ENCODE peak calls at places on chromosomes 2 and 18, in five cellular contexts. G, Q, B, E and K are unnamed samples.

GRCh38 chr2:148130571-148130970 is 109.7 kb downstream of the MBD5 start:
- DNase-seq in Q (no peak), G (peak), E (no peak), B (peak), K (no peak)

GRCh38 chr18:6917082-6917481 is 187.6 kb downstream of the ARHGAP28 start:
- DNase-seq in E (no peak), B (no peak), G (no peak), Q (no peak), K (no peak)

GRCh38 chr18:35511428-35511827 is 13.7 kb upstream of the INO80C start:
- DNase-seq in G (no peak), B (no peak), E (no peak), Q (no peak), K (peak)

GRCh38 chr2:120231974-120232635 is 8.9 kb upstream of the TMEM185B start:
- DNase-seq in G (no peak), E (peak), Q (peak), B (no peak), K (peak)

GRCh38 chr2:112666764-112667122 is 21.0 kb downstream of the SLC20A1 start:
- DNase-seq in G (no peak), Q (no peak), E (no peak), B (no peak), K (no peak)

GRCh38 chr2:98084869-98085238 is 2.1 kb upstream of the VWA3B start:
- DNase-seq in Q (no peak), E (peak), G (no peak), B (no peak), K (no peak)

GRCh38 chr2:202950592-202950991 is 38.5 kb downstream of the CARF start:
- DNase-seq in B (no peak), E (no peak), Q (peak), G (no peak), K (no peak)

GRCh38 chr2:218357194-218358177 is 829 bp downstream of the CATIP start:
- DNase-seq in B (no peak), E (no peak), Q (no peak), G (no peak), K (no peak)

GRCh38 chr2:236242057-236242495 is 22.1 kb downstream of the ASB18 start:
- DNase-seq in B (no peak), G (no peak), Q (no peak), E (no peak), K (no peak)

DNA sequence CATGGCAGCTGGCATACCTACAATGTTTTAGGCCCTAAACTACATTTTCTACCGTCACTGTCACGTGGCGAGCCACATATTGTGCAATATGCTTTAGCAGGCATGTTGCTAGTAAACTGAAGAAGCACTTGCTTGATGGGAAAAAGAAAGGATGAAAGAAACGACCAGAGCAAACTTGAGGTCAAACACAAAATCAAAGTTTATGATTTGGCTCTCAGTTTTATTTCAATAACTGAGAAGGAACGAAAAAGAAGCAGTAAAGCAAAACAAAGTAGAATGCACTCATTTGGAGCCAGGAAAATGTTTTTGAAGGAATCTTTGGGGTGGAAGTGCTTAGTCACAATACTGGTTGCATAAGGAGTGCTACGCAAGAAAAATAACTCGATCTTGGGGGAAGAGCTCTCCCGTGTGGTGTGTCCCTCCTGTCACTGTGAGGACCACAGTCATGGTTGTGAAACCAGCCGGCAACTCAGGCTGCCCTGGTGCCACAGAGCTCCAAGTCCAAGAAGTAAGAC is 349.8 kb downstream of the RBM43 start:
- DNase-seq in Q (no peak), B (peak), G (peak), E (peak), K (no peak)
- TF ChIP-seq CTCF in Q (no peak), B (peak), G (no peak), E (no peak), K (no peak)

DNA sequence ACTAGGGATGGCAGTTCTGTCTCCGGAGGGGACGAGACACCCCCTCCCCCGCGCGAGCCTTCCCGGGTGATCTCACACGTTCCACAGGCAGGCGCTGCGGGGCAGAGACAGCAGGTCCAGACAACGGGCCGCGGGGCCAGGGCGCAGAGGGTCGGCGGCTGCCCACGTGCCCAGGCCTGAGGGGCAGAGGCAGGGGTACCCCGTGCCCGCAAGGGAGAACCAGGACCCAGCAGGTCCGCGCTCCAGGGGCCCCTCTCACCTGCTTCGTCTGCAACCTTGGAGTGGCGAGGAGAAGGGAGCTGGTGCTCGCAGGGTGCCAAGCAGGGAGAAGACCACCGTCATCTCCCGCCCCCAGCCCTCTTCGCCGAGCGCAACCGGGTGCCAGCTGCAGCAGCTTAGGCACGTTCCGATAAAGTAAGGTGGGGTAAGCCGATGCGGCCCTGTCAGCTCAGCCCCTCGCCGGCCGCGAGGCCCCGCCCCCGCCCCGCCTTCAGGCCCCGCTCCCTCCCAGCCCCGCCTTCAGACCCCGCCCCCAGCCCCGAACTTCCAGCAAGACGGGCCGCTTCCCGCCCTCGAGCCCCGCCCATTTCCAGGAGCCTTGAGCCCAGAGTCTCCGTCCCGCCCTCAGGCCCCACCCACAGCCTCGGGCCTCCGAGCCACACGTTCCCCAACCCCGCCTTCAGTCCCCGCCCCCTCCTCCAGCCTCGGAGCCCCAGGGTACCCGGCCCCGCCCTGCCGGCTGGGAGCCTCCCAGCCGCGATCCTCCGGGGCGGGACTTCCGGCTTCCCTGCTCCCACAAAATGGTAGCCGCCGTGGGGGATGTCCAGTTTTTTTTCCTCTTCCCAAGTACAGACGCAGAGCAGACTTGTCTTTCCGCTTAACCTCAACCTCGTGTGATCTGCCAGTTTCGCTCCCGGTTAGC is at the start of gene GPR155:
- DNase-seq in B (peak), Q (peak), G (peak), E (peak), K (peak)
- TF ChIP-seq CTCF in B (no peak), Q (no peak), G (no peak), E (peak), K (no peak)

GRCh38 chr2:184611221-184612085 is 13.1 kb downstream of the ZNF804A start:
- DNase-seq in Q (peak), E (no peak), G (peak), B (peak), K (no peak)
- TF ChIP-seq CTCF in Q (peak), E (peak), G (peak), B (peak), K (no peak)

GRCh38 chr2:25955869-25956535 is 26.3 kb downstream of the KIF3C start:
- DNase-seq in G (no peak), Q (no peak), E (no peak), B (no peak), K (no peak)
- TF ChIP-seq CTCF in G (no peak), Q (peak), E (no peak), B (peak), K (no peak)

DNA sequence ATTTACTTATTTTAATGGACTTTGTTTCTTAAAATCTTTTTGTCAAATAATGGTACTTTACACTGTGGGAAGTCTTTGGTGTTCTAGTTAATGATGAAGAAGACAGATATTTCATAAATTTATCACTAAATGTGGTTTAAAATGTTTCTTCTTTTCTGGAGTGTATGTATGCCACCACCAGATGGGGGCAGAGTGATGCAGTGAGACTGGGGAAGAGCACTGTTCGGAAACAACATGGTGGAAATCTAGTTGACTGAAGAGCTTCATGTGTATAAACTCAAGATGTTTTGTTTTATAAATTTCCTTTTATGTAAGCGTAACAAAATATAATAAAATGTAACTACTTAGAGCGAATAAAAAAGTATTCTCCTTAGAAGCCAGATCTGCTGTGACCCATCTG is 195.1 kb downstream of the KCNE4 start:
- DNase-seq in B (peak), Q (peak), E (no peak), G (peak), K (no peak)
- TF ChIP-seq CTCF in B (peak), Q (peak), E (no peak), G (peak), K (no peak)

GRCh38 chr2:208466920-208467298 is 60.3 kb downstream of the PTH2R start:
- DNase-seq in B (no peak), G (no peak), E (no peak), Q (no peak), K (no peak)

GRCh38 chr2:208467564-208467963 is 61.0 kb downstream of the PTH2R start:
- DNase-seq in B (no peak), Q (no peak), G (no peak), E (no peak), K (no peak)

GRCh38 chr2:208464205-208464604 is 57.6 kb downstream of the PTH2R start:
- DNase-seq in B (no peak), G (no peak), E (no peak), Q (no peak), K (no peak)

DNA sequence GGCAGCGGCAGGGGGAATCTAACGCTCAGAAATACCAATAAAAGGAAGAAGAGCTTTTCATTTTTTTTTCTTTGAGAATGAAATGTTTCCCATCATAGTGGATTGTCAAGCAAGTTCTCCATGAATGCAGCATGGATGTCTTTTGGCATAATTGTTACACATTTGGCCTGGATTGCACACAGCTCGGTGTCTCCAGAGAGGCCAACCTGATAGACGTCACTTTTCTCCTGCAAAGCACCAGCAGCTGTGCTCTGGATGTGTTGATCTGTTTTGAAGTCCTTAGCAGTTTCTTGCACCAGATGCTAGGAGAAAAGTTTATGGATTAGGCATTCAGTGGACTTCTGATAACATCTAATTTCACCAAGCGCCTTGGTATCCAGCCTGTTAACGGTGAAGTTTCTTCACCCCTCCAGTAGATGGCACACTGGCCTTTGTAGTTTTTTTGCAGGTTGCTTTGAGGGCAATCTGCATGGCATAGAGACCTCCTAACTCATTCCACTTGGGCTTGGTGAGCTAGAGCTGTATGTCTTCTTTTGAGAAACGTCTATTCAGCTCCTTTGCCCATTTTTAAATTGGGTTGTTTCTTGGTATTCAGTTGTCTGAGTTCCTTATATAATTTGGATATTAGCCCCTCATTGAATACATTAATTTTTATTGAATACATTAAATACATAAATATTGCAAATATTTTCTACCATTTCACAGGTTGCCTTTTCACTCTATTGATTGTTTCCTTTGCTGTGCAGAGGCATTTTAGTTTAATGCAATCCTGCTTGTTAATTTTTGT is 59.7 kb downstream of the PTH2R start:
- DNase-seq in G (peak), E (no peak), B (no peak), Q (peak), K (peak)
- TF ChIP-seq CTCF in G (peak), E (peak), B (peak), Q (peak), K (peak)

GRCh38 chr2:121483021-121483420 is 47.7 kb upstream of the RNU4ATAC start:
- DNase-seq in Q (no peak), E (no peak), B (no peak), G (peak), K (no peak)

GRCh38 chr2:121478996-121479735 is 51.5 kb upstream of the RNU4ATAC start:
- DNase-seq in E (no peak), B (no peak), Q (no peak), G (no peak), K (no peak)

GRCh38 chr2:121480826-121481225 is 49.9 kb upstream of the RNU4ATAC start:
- DNase-seq in G (peak), Q (no peak), B (peak), E (no peak), K (no peak)

GRCh38 chr2:121476714-121477113 is 54.0 kb upstream of the RNU4ATAC start:
- DNase-seq in G (no peak), B (no peak), Q (no peak), E (no peak), K (no peak)

DNA sequence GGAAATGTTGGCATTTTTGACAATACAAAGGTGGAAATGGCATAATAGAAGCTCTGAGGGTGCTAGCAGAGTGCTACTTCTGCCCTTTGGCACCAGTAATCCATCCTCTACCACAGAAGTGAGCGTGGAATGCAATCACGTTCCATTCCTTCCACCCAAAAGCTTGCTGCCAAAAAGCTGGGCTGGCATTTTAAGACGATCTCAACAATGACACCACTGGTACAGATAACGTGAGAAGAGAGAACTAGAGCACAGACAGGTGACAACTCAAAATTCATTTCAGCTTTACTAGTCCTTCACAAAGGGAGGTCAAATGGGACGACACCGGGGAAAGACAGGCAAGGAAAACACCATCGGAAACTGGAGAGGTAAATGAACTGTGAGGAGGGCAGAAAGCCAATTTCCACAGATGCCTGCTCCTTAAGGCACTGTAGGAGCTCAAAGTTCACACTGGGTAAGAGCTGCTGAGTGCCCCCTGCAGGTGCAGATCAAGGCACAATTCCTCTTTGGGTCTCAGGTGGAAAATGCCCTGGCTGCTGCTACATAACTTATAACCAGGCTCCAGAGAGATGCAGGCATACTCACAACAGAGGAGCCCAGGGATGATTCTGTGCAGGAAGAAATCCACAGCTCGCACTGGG is 50.7 kb upstream of the RNU4ATAC start:
- DNase-seq in B (no peak), Q (peak), E (peak), G (peak), K (no peak)
- TF ChIP-seq CTCF in B (no peak), Q (peak), E (peak), G (no peak), K (no peak)

DNA sequence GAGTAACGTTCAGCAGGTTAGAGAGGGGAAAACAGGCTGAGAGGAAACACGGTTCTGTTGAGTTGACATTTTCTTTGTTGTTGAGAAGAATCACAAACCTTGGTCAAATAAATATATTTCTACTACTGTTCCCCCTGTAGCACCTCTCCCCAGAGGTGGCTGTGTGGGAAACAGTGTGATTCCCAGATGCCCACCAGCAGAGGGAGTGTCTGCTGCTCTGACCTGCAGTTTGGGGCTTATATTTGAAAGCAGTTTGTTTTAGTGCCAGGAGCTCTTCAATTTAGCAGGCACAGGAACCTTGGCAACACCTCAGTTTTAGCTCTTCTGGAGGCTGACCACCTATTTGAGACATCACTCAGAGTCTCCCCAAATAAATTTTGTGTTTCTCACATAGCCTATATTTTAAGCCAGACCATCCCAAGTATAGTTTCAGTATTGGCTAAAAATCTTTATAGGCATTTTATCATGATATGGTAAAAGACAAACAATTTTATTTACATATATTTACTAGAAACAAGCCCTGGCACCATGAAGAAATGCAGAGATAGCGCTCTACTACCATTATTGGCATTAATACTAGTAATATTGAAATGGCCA is 75.7 kb downstream of the PIK3C3 start:
- DNase-seq in G (peak), B (no peak), Q (peak), E (no peak), K (peak)
- TF ChIP-seq CTCF in G (peak), B (peak), Q (peak), E (no peak), K (no peak)

GRCh38 chr2:17539993-17540812 is at the start of gene VSNL1:
- DNase-seq in Q (no peak), B (peak), G (peak), E (peak), K (peak)
- TF ChIP-seq CTCF in Q (no peak), B (no peak), G (no peak), E (no peak), K (no peak)

DNA sequence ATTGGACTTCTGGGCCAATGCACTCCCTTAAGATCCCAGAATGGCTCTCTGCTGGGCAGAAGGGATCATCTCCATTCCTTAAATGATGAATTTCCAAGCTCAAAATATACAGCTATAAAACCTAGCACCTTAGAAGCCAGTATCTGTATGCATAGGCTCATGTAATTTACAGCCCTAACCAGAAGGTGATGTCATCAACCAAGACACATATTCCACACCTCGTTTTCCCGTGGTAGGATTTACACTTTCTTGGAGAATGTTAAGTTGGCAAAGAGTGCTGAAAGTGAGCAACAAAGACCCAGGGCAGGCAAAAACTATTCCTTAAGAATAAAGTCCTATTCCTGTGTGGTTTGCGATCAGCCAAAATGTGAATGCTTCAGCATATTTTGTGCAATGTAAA is 247.1 kb downstream of the OSR1 start:
- DNase-seq in G (peak), E (no peak), B (no peak), Q (no peak), K (no peak)
- TF ChIP-seq CTCF in G (no peak), E (no peak), B (no peak), Q (no peak), K (no peak)